ENCODE peak calls at places on chromosomes 3 and 15, in six cellular contexts. B is cardiac muscle cell, O is caudate nucleus, R is cardiac fibroblast, Z is NAMALWA, T is dermis microvascular lymphatic vessel endothelial cell. C is an unnamed sample.

GRCh38 chr15:92097473-92098178 is 244.1 kb downstream of the SLCO3A1 start:
- DNase-seq in O (no peak), T (peak), Z (peak), R (peak), B (peak), C (peak)

GRCh38 chr3:15531346-15531745 is 9.8 kb upstream of the COLQ start:
- DNase-seq in O (no peak), B (no peak), T (no peak), R (no peak), Z (no peak), C (no peak)

GRCh38 chr3:36763850-36764703 is at the start of gene DCLK3:
- DNase-seq in B (peak), Z (no peak), O (no peak), T (no peak), R (no peak), C (no peak)

GRCh38 chr3:37793889-37794591 is 67.6 kb upstream of the CTDSPL start:
- DNase-seq in O (no peak), B (no peak), R (no peak), T (no peak), Z (no peak), C (no peak)

GRCh38 chr3:56761887-56762605 is 39.7 kb downstream of the ARHGEF3 start:
- DNase-seq in T (peak), B (peak), O (no peak), Z (no peak), R (peak), C (no peak)

GRCh38 chr3:134330895-134331810 is 43.1 kb downstream of the AMOTL2 start:
- DNase-seq in Z (no peak), T (no peak), B (peak), O (no peak), R (peak), C (no peak)

GRCh38 chr15:81336568-81336967 is 12.6 kb upstream of the STARD5 start:
- DNase-seq in R (peak), B (peak), T (no peak), O (no peak), Z (peak), C (peak)

GRCh38 chr3:39474126-39474515 is 6.6 kb downstream of the MOBP start:
- DNase-seq in Z (no peak), R (no peak), T (no peak), O (no peak), B (no peak), C (no peak)

GRCh38 chr3:134901461-134901860 is 106.4 kb downstream of the EPHB1 start:
- DNase-seq in R (no peak), B (no peak), T (no peak), O (no peak), Z (no peak), C (no peak)

GRCh38 chr3:53079147-53079546 is 33.3 kb upstream of the SFMBT1 start:
- DNase-seq in R (no peak), O (no peak), B (no peak), Z (no peak), T (no peak), C (no peak)

GRCh38 chr3:76566211-76566534 is 473.7 kb upstream of the ROBO2 start:
- DNase-seq in T (no peak), R (no peak), B (no peak), O (no peak), Z (no peak), C (no peak)

GRCh38 chr3:192080336-192080735 is 619.4 kb downstream of the PYDC2 start:
- DNase-seq in Z (no peak), O (no peak), T (no peak), B (no peak), R (no peak), C (no peak)

GRCh38 chr3:98650966-98651765 is 57.8 kb upstream of the CPOX start:
- DNase-seq in Z (no peak), O (no peak), R (no peak), B (no peak), T (no peak), C (no peak)

C was measured in Karpas-422.